ENCODE peak calls at places on chromosomes 5 and 9, in five cellular contexts. V is iris pigment epithelial cell, D is OCI-LY7, G is posterior vena cava, L is amygdala. E is an unnamed sample.

GRCh38 chr5:139955616-139956283 is 87.3 kb downstream of the NRG2 start:
- DNase-seq in L (no peak), D (no peak), V (peak), G (no peak), E (no peak)

GRCh38 chr5:39433838-39434237 is 9.1 kb upstream of the DAB2 start:
- DNase-seq in V (no peak), D (no peak), L (no peak), G (no peak), E (no peak)

GRCh38 chr9:71725590-71726338 is 42.5 kb downstream of the CEMIP2 start:
- DNase-seq in D (no peak), V (peak), L (no peak), G (no peak), E (peak)

GRCh38 chr5:120873083-120873482 is 409.0 kb downstream of the PRR16 start:
- DNase-seq in V (peak), L (no peak), D (no peak), G (no peak), E (no peak)

GRCh38 chr5:140881889-140882590 is at the start of gene PCDHA13:
- DNase-seq in G (no peak), L (no peak), D (no peak), V (no peak), E (no peak)

GRCh38 chr9:114696814-114697544 is 15.0 kb upstream of the TEX48 start:
- DNase-seq in G (no peak), L (no peak), V (peak), D (no peak), E (no peak)

GRCh38 chr5:150626853-150627276 is 13.6 kb upstream of the SYNPO start:
- DNase-seq in V (no peak), L (no peak), D (no peak), G (no peak), E (no peak)

GRCh38 chr9:76394896-76395244 is 644 bp upstream of the RFK start:
- DNase-seq in G (peak), V (no peak), D (peak), L (peak), E (no peak)

GRCh38 chr5:14778789-14779070 is 92.8 kb downstream of the ANKH start:
- DNase-seq in V (no peak), D (no peak), G (no peak), L (no peak), E (no peak)

GRCh38 chr9:133332381-133332730 is 3.6 kb downstream of the SURF6 start:
- DNase-seq in G (no peak), V (no peak), L (no peak), D (no peak), E (no peak)